ENCODE peak calls at places on chromosomes 7 and 10, in eight cellular contexts. K is heart right ventricle, E is lower lobe of right lung, Q is GM13976, U is Caco-2, A is uterus, H is brain microvascular endothelial cell, O is neural progenitor cell. L is an unnamed sample.

GRCh38 chr10:44980309-44981171 is 1.9 kb upstream of the DEPP1 start:
- DNase-seq in A (no peak), U (no peak), Q (peak), O (no peak), K (no peak), E (no peak), H (no peak), L (no peak)

GRCh38 chr10:131078131-131078881 is 233.2 kb downstream of the TCERG1L start:
- DNase-seq in O (no peak), A (no peak), H (no peak), E (no peak), K (no peak), U (no peak), Q (no peak), L (no peak)

GRCh38 chr7:139328375-139328774 is 12.8 kb upstream of the FMC1 start:
- DNase-seq in O (no peak), H (peak), K (no peak), E (no peak), U (no peak), Q (no peak), A (no peak), L (no peak)

GRCh38 chr7:70474639-70475234 is 657.2 kb upstream of the GALNT17 start:
- DNase-seq in Q (no peak), E (no peak), O (no peak), U (no peak), K (peak), A (no peak), H (no peak), L (peak)

GRCh38 chr7:50145801-50146338 is 52.8 kb upstream of the ZPBP start:
- DNase-seq in H (no peak), E (no peak), O (no peak), A (no peak), U (no peak), Q (no peak), K (no peak), L (no peak)

GRCh38 chr7:46007194-46007593 is 86.1 kb upstream of the IGFBP3 start:
- DNase-seq in U (no peak), A (no peak), H (no peak), K (no peak), O (no peak), Q (no peak), E (no peak), L (no peak)

GRCh38 chr7:21041252-21041651 is 254.6 kb upstream of the SP8 start:
- DNase-seq in O (no peak), A (no peak), H (no peak), U (no peak), E (no peak), K (no peak), Q (no peak), L (no peak)

GRCh38 chr10:31467791-31468535 is 148.9 kb downstream of the ZEB1 start:
- DNase-seq in Q (peak), O (peak), A (no peak), E (peak), K (no peak), U (peak), H (no peak), L (no peak)

GRCh38 chr10:103665439-103665838 is 171.9 kb downstream of the NEURL1 start:
- DNase-seq in A (no peak), O (no peak), Q (no peak), E (no peak), U (no peak), K (peak), H (no peak), L (no peak)

GRCh38 chr10:104208730-104209129 is 23.4 kb downstream of the CFAP43 start:
- DNase-seq in K (no peak), O (no peak), U (no peak), Q (no peak), A (no peak), H (no peak), E (no peak), L (no peak)

GRCh38 chr7:105920766-105921165 is 42.3 kb upstream of the CDHR3 start:
- DNase-seq in O (no peak), K (no peak), A (no peak), Q (no peak), H (peak), E (no peak), U (no peak), L (no peak)

GRCh38 chr10:79947787-79948424 is 999 bp downstream of the SFTPD start:
- DNase-seq in E (no peak), A (no peak), K (no peak), U (no peak), Q (no peak), H (no peak), O (no peak), L (no peak)

GRCh38 chr7:101363734-101364374 is 1.2 kb downstream of the COL26A1 start:
- DNase-seq in K (peak), Q (peak), E (peak), A (peak), U (peak), H (no peak), O (peak), L (peak)

GRCh38 chr10:77641344-77641743 is 3.7 kb upstream of the KCNMA1 start:
- DNase-seq in O (no peak), A (no peak), U (peak), H (no peak), Q (no peak), E (no peak), K (no peak), L (no peak)

GRCh38 chr7:105028004-105028403 is 14.0 kb downstream of the KMT2E start:
- DNase-seq in Q (no peak), E (no peak), A (no peak), K (no peak), U (no peak), O (no peak), H (no peak), L (no peak)

GRCh38 chr10:111435871-111436270 is 359.0 kb downstream of the ADRA2A start:
- DNase-seq in E (no peak), A (no peak), H (no peak), O (no peak), Q (no peak), U (no peak), K (no peak), L (no peak)

GRCh38 chr7:24757799-24758275 is 573 bp upstream of the GSDME start:
- DNase-seq in H (peak), A (peak), E (no peak), Q (no peak), O (peak), K (no peak), U (no peak), L (peak)

GRCh38 chr7:132933076-132933466 is 148.8 kb downstream of the CHCHD3 start:
- DNase-seq in O (no peak), K (no peak), Q (no peak), H (peak), U (no peak), A (no peak), E (no peak), L (peak)

GRCh38 chr10:37754538-37755323 is 102.7 kb downstream of the ZNF248 start:
- DNase-seq in K (no peak), O (peak), A (no peak), H (peak), E (no peak), U (peak), Q (no peak), L (peak)

GRCh38 chr7:157339777-157340677 is 3.2 kb downstream of the DNAJB6 start:
- DNase-seq in U (peak), A (peak), Q (peak), H (peak), O (peak), K (peak), E (peak), L (peak)

GRCh38 chr7:131556055-131556911 is at the start of gene PODXL:
- DNase-seq in H (no peak), K (peak), E (peak), O (peak), U (peak), A (peak), Q (peak), L (peak)

GRCh38 chr7:120550494-120551048 is 277.6 kb downstream of the KCND2 start:
- DNase-seq in K (no peak), H (peak), O (no peak), A (no peak), E (no peak), U (no peak), Q (no peak), L (peak)

GRCh38 chr7:22586806-22587180 is 86.8 kb upstream of the STEAP1B start:
- DNase-seq in O (peak), U (peak), K (no peak), Q (no peak), E (no peak), H (peak), A (no peak), L (peak)

GRCh38 chr7:129951076-129952011 is 1.4 kb downstream of the UBE2H start:
- DNase-seq in E (no peak), K (no peak), O (peak), A (peak), Q (no peak), U (no peak), H (peak), L (peak)

GRCh38 chr10:84342584-84342983 is 14.2 kb downstream of the CCSER2 start:
- DNase-seq in K (no peak), E (no peak), H (no peak), O (no peak), Q (no peak), A (no peak), U (no peak), L (no peak)

GRCh38 chr7:44194069-44194468 is 4.8 kb upstream of the GCK start:
- DNase-seq in E (no peak), H (peak), U (no peak), K (no peak), A (no peak), O (no peak), Q (no peak), L (peak)

GRCh38 chr7:148894596-148894995 is 10.5 kb upstream of the EZH2 start:
- DNase-seq in O (no peak), A (no peak), Q (no peak), E (no peak), K (no peak), U (no peak), H (no peak), L (no peak)

GRCh38 chr10:27192284-27192683 is 37.1 kb downstream of the MASTL start:
- DNase-seq in K (no peak), O (no peak), A (no peak), H (peak), U (no peak), E (no peak), Q (no peak), L (no peak)

GRCh38 chr10:110190170-110190569 is 17.2 kb upstream of the MXI1 start:
- DNase-seq in O (no peak), Q (no peak), U (no peak), K (no peak), E (no peak), H (no peak), A (no peak), L (no peak)

GRCh38 chr10:110192552-110192951 is 14.9 kb upstream of the MXI1 start:
- DNase-seq in A (no peak), E (no peak), H (no peak), Q (peak), K (no peak), U (no peak), O (no peak), L (no peak)
- TF ChIP-seq CTCF in A (no peak), E (no peak), H (peak), Q (no peak), K (no peak), U (no peak), O (no peak), L (peak)

DNA sequence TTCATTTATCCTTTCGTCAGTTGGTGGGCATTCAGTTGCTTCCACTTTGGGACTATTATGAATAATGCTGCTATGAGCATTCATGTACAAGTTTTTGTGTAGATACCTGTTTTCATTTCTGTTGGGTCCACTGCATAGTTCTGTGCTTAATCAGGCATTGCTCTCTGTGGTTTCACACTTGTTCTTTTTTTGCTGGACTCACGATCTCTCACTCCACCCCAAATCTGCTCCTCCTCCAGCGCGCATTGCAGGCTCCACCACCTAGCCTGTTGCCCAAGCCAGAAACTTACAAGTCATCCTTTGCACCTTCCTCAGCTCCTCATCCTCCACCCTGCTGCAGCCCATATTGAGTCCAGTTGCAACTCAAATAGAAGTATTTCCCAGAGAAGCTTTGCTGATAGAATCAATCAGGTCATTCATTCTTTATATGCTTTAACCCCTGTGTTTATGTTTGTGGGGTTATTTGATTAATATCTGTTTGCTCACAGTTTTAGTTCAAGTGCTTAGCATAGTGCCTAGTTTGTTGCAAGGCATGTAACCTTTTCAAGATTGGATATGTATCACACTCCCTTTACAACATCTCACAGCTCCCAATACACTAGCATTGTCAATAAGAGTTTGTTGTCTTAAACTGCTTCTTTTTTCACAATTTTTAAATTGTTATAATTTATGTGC is 16.6 kb upstream of the AFAP1L2 start:
- DNase-seq in A (no peak), K (no peak), E (no peak), H (no peak), U (no peak), O (no peak), Q (no peak), L (no peak)
- TF ChIP-seq CTCF in A (no peak), K (no peak), E (no peak), H (no peak), U (no peak), O (no peak), Q (no peak), L (no peak)

DNA sequence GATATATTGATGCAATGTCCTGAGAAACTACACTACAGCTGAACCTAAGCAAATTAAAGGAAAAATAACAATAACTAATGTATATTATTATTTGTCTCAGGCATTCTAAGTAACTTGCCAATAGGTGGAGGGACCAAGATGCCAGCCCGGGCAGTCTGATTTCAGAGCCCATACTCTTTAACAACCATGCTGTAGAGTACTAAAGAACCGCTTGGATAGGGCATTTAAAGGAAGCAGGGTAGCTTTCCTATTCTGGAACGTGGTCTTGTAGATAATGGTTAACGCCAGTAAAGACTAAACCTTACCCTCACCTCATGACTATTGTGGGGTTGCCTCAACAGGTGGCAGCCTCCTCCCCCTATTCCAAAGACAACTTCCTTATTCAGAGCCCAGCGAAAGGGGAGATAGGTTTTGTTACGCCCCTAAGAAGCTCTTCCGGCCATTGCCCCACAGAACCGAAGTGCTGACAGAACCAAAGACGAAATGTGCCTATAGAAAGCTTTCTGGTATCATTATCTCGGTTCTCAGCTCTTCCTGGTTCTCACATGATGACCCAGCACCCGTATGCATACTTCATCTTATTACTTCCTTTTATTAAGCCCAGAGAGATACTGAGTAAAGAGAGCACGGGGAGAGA is 707 bp upstream of the C1GALT1 start:
- DNase-seq in Q (peak), U (peak), E (peak), O (peak), A (peak), K (no peak), H (no peak), L (no peak)
- TF ChIP-seq CTCF in Q (peak), U (no peak), E (no peak), O (no peak), A (no peak), K (no peak), H (no peak), L (no peak)

DNA sequence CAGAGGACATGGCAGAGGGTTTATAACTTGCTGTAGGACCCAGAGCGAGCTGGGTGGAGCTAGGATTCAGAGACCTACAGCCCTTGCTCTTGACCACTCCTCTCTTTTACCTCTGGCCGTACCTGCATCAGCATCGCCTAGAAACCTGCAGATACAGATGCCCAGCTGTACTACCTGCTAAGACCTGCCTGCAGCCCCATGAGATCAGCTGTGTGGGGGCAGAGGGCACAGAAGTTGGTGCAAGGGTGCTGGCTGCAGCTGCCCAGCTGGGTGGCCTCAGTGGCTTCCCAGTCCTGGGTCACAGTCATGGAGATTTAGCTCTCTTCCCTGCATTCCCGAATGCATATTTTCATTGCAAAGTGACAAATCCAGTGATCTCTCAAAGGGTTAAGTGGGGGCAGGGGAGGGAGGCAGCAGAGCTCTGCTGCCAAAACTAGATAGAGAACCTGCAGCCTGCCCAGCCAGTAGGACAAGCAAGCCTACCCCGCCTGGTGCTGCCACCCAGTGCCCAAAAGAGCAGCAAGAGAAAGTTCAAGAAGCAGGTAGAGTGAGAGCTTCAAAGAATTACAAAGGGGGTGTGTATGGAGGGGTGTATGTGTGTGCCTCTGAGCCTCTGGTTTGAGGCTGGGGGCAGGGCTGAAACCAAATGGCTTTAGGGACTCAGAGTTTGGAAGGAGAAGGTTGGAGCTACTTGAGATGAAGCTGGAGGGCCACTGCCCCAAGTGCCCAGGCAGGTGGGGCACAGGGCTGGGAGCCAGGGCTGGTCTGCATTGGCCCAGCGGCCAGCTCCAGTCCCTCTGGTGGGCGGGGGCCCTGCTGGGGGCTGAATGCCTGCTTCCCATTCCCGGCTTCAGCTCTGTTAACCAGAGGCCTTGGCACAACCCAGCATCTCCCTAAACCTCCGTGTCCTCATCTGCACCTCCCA is 6.8 kb downstream of the FAM241B start:
- DNase-seq in A (no peak), E (no peak), K (no peak), U (peak), H (no peak), Q (peak), O (peak), L (peak)
- TF ChIP-seq CTCF in A (no peak), E (peak), K (peak), U (peak), H (peak), Q (no peak), O (peak), L (peak)

GRCh38 chr7:127941471-127941870 is 89.8 kb downstream of the LRRC4 start:
- DNase-seq in O (no peak), H (no peak), U (no peak), Q (no peak), K (no peak), E (no peak), A (no peak), L (no peak)

GRCh38 chr7:127935847-127936376 is 95.3 kb downstream of the LRRC4 start:
- DNase-seq in A (no peak), H (no peak), U (no peak), Q (no peak), O (no peak), K (no peak), E (no peak), L (no peak)

GRCh38 chr7:127937066-127937680 is 94.1 kb downstream of the LRRC4 start:
- DNase-seq in H (no peak), U (no peak), E (no peak), K (no peak), A (no peak), O (no peak), Q (no peak), L (no peak)

GRCh38 chr7:127940365-127941160 is 90.7 kb downstream of the LRRC4 start:
- DNase-seq in K (no peak), A (no peak), E (no peak), H (no peak), O (peak), Q (no peak), U (no peak), L (no peak)

GRCh38 chr7:127938588-127938987 is 92.6 kb downstream of the LRRC4 start:
- DNase-seq in A (no peak), U (no peak), Q (no peak), E (no peak), H (peak), K (no peak), O (no peak), L (peak)
- TF ChIP-seq CTCF in A (no peak), U (no peak), Q (no peak), E (no peak), H (peak), K (peak), O (no peak), L (no peak)

DNA sequence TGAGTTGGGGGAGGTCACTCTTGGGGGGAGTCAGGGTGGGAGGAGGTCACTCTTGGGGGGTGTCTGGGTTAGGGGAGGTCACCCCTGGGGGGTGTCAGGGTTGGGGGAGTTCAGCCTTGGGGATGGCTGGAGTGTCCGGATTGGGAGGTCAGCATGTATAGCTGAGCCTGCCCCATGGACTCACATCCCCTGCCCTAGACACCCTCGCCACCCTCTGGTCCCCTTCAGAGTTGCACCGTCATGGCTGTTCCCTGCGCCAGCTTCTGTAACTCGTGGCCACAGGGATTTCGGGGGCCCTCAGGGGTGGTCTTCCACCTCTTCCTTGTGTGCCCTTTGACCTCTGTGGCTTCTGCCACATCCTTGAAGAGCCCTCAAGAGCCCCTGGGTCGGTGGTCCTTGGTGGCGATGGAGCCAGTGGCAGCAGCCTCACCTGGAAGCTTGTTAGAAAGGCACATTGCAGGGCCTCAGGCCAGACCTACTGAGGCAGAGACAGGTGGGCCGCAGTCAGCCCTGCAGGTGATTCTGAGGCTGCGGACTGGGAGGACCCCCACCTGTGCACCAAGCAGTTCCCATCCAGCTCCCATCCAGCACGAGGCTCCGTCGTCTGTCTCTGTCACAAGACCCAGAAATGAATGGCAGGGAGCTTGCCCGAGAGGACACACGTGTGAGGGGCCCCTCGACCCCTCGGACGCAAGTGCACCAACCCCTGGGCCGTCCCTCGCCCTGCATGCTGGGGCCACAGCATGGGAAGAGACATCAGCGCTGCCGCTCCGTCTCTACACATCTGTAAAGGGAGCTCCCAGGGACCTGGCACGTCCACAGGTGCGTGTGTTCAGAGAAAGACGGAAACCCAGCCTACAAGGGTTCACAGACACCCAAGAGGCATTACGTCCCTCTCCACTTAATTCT is 44.7 kb upstream of the SUN1 start:
- DNase-seq in Q (peak), E (no peak), A (no peak), O (no peak), U (no peak), K (no peak), H (no peak), L (no peak)
- TF ChIP-seq CTCF in Q (no peak), E (no peak), A (no peak), O (no peak), U (no peak), K (no peak), H (peak), L (peak)

GRCh38 chr7:111561909-111562732 is at the start of gene IMMP2L:
- DNase-seq in O (peak), Q (peak), E (peak), K (peak), U (peak), A (peak), H (peak), L (peak)
- TF ChIP-seq CTCF in O (peak), Q (peak), E (peak), K (peak), U (no peak), A (peak), H (peak), L (peak)

L was measured in A673.